ENCODE peak calls at places on chromosomes 7 and 10, in four cellular contexts. P, R, N and X are unnamed samples.

GRCh38 chr7:91193141-91193540 is 71.1 kb upstream of the FZD1 start:
- DNase-seq in P (no peak), R (no peak), N (peak; percentile 35), X (no peak)

GRCh38 chr10:119421887-119422684 is 120.4 kb downstream of the RGS10 start:
- DNase-seq in P (no peak), R (peak; percentile 50), N (peak; percentile 25), X (no peak)

GRCh38 chr7:69218634-69219033 is 379.6 kb upstream of the AUTS2 start:
- DNase-seq in P (no peak), R (no peak), N (no peak), X (no peak)

GRCh38 chr7:116963234-116963633 is 9.9 kb downstream of the ST7 start:
- DNase-seq in P (no peak), R (no peak), N (no peak), X (no peak)

GRCh38 chr10:22927163-22927562 is 690 bp upstream of the ARMC3 start:
- DNase-seq in P (no peak), R (no peak), N (no peak), X (no peak)

GRCh38 chr7:33996899-33997298 is 91.6 kb downstream of the BMPER start:
- DNase-seq in P (no peak), R (no peak), N (no peak), X (no peak)

GRCh38 chr10:97764519-97764931 is 7.3 kb downstream of the SFRP5 start:
- DNase-seq in P (no peak), R (no peak), N (no peak), X (no peak)

GRCh38 chr10:108204528-108205313 is 1040.2 kb upstream of the SORCS1 start:
- DNase-seq in P (no peak), R (no peak), N (peak; percentile 30), X (no peak)

GRCh38 chr10:130778166-130778545 is 533.4 kb downstream of the TCERG1L start:
- DNase-seq in P (no peak), R (no peak), N (no peak), X (no peak)

GRCh38 chr10:66862687-66863290 is 63.0 kb upstream of the LRRTM3 start:
- DNase-seq in P (no peak), R (no peak), N (no peak), X (no peak)

GRCh38 chr7:103859699-103860098 is 129.8 kb downstream of the RELN start:
- DNase-seq in P (no peak), R (no peak), N (no peak), X (no peak)

GRCh38 chr7:75596727-75597614 is 104.9 kb downstream of the SPDYE5 start:
- DNase-seq in P (no peak), R (no peak), N (no peak), X (no peak)

GRCh38 chr10:31124852-31125251 is 93.2 kb upstream of the ZNF438 start:
- DNase-seq in P (no peak), R (no peak), N (peak; percentile 24), X (no peak)

GRCh38 chr10:82811621-82812020 is 936.6 kb downstream of the NRG3 start:
- DNase-seq in P (no peak), R (no peak), N (peak; percentile 49), X (no peak)

GRCh38 chr7:111518264-111518663 is 44.0 kb downstream of the IMMP2L start:
- DNase-seq in P (no peak), R (no peak), N (no peak), X (no peak)

GRCh38 chr7:127578036-127578684 is 7.2 kb downstream of the GCC1 start:
- DNase-seq in P (no peak), R (no peak), N (peak; percentile 26), X (no peak)

GRCh38 chr7:38671901-38672559 is 40.9 kb upstream of the AMPH start:
- DNase-seq in P (no peak), R (no peak), N (no peak), X (no peak)

DNA sequence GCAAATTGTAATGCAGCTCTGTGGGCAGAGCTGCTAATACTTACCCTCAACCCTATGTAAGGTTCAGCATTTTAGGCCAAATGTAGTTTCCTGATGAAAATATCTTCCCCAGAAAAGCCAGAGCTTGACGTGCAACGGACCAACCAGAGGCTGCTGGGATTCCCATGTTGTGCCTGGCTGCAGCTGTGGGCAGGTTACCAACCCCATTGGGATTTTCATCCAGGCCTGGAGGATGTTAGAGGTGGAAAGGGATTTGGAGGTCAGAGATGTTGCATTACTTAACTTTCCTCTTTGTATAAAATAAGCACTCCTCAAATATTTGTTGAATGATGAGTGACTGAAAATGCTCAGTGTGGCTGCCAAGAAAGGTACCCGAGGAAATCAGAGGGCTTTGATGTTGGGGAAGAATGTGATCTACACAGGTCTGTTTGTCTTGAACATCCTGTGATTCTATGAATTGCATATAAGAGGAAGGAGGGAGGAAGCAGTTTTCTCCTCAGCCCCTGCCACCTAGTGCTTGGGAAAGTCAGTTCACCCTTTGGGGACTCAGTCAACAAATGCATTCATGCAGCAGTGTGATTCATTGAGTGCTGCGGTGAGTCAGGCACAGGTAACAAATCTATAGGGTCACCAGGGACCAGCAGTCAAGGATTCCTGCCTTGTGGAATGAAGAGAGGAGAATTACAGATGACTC is 487.2 kb downstream of the RPS24 start:
- DNase-seq in P (peak; percentile 22), R (no peak), N (peak; percentile 53), X (no peak)
- TF ChIP-seq CTCF in P (no peak), R (no peak), N (peak; percentile 43), X (peak; percentile 48)

DNA sequence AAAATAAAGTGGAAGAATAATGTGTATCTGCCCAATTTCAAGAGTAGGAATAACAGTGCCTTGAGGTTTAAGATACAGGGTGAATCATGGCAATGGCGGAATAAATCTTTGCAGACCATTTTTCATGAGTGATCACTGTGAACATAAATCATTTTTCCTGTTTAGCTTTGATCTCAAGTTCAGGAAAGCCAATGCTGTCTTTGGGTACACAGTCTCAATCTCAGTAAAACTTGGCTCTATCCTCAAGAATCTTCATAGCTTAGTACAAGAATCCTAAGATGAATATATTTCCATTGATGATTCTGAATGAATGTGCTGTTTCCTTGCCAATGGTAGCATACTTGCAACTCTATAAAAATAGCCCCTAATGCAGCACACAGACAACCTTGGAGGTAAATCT is 6.8 kb downstream of the NAMPT start:
- DNase-seq in P (no peak), R (no peak), N (no peak), X (no peak)
- H3K4me3 ChIP-seq in P (no peak overlapping the region), R (no peak overlapping the region), N (no peak overlapping the region), X (no peak overlapping the region)

GRCh38 chr7:100818366-100818765 is 9.0 kb downstream of the EPHB4 start:
- DNase-seq in P (no peak), R (no peak), N (no peak), X (no peak)
- H3K36me3 ChIP-seq in P (peaks cover 43% of the 10 kb centered on the region), R (peaks cover 96% of the 10 kb centered on the region), N (peaks cover 55% of the 10 kb centered on the region), X (peaks cover 33% of the 10 kb centered on the region)

GRCh38 chr7:130560972-130561371 is 69.1 kb downstream of the MEST start:
- DNase-seq in P (no peak), R (no peak), N (peak; percentile 62), X (no peak)
- TF ChIP-seq CTCF in P (no peak), R (no peak), N (peak; percentile 26), X (peak; percentile 48)

GRCh38 chr10:101830322-101831168 is 12.3 kb upstream of the OGA start:
- DNase-seq in P (peak; percentile 93), R (peak; percentile 92), N (peak; percentile 91), X (peak; percentile 37)
- H3K4me3 ChIP-seq in P (peak overlapping the region; percentile 66), R (peak overlapping the region; percentile 29), N (peak overlapping the region; percentile 26), X (peak overlapping the region; percentile 45)

GRCh38 chr7:6654842-6655610 is 17.9 kb downstream of the ZNF316 start:
- DNase-seq in P (no peak), R (peak; percentile 55), N (no peak), X (no peak)

GRCh38 chr7:6654113-6654841 is 17.2 kb downstream of the ZNF316 start:
- DNase-seq in P (no peak), R (peak; percentile 51), N (no peak), X (no peak)

GRCh38 chr7:6652446-6653011 is 15.4 kb downstream of the ZNF316 start:
- DNase-seq in P (no peak), R (peak; percentile 58), N (no peak), X (no peak)

GRCh38 chr7:6651866-6652445 is 14.8 kb downstream of the ZNF316 start:
- DNase-seq in P (no peak), R (peak; percentile 40), N (no peak), X (no peak)

GRCh38 chr7:6653101-6653995 is 16.2 kb downstream of the ZNF316 start:
- DNase-seq in P (no peak), R (peak; percentile 56), N (no peak), X (no peak)
- H3K36me3 ChIP-seq in P (peaks cover 46% of the 10 kb centered on the region), R (peaks cover 55% of the 10 kb centered on the region), N (peaks cover 31% of the 10 kb centered on the region), X (peaks cover 22% of the 10 kb centered on the region)

DNA sequence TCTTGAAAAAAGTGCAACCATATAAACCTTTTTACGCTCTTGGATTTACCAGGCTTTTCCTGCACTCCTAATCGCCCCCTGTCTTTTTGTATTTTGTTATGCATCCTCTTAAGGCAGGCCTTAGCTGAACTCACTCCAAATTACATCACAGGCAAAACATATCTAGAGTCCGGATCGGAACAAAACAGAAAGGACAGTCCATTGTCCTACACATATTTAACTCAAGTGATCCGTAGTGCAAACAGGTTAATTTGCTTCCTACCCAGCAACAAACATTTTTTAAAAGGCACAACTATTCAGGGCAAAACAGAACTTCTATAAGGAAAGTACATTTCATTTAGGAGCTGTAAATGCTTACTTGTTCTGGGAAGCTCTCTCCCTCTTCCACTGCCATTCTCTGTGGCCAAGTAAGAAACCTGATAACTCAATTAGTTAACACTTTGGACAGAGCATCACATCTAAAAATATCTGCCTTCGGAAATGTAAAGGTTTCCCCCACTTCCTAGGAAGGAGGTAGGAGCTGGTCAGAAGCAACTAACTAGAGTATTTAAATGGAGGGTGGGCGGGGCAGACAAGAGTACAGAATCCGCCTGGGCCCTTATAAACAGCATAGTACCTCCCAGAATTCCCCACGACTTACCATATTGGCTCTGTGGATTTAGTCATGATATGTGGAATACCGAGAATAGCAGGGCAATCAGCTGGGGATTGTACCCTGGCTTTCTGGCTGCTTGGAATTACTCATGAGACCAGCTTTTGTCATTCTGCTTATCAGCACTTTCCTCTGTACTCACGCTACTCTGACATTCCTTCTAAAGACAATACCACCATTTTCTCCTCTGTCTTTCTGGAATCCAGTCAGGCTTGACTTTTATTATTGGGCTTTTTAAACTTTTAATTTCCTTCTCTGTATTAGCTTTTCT is 89.5 kb downstream of the ANK3 start:
- DNase-seq in P (no peak), R (no peak), N (peak; percentile 95), X (no peak)
- TF ChIP-seq CTCF in P (no peak), R (peak; percentile 16), N (peak; percentile 28), X (no peak)